ENCODE peak calls at places on chromosomes 5 and 9, in seven cellular contexts. A is astrocyte of the spinal cord, H is GM12878, T is heart right ventricle, M is brain microvascular endothelial cell, U is left ventricle myocardium inferior, W is DND-41. C is an unnamed sample.

GRCh38 chr5:180294913-180295555 is 3.2 kb upstream of the MAPK9 start:
- DNase-seq in M (no peak), U (no peak), W (no peak), T (no peak), A (no peak), H (no peak), C (no peak)

GRCh38 chr9:134158242-134158641 is 6.1 kb downstream of the RNU6ATAC start:
- DNase-seq in M (no peak), W (no peak), A (no peak), T (no peak), H (no peak), U (no peak), C (no peak)

GRCh38 chr9:129460323-129461261 is 160.3 kb downstream of the C9orf50 start:
- DNase-seq in A (peak; percentile 99), U (peak; percentile 97), W (peak; percentile 88), M (peak; percentile 97), H (peak; percentile 59), T (peak; percentile 95), C (peak; percentile 83)

GRCh38 chr9:36101916-36102741 is 34.4 kb upstream of the GLIPR2 start:
- DNase-seq in W (no peak), A (peak; percentile 97), H (no peak), U (no peak), M (peak; percentile 99), T (no peak), C (no peak)

GRCh38 chr9:108786756-108787663 is 68.8 kb downstream of the ACTL7B start:
- DNase-seq in H (no peak), W (no peak), T (no peak), M (peak; percentile 25), U (no peak), A (peak; percentile 50), C (no peak)

GRCh38 chr5:180173875-180174586 is 35.0 kb downstream of the RASGEF1C start:
- DNase-seq in H (no peak), A (peak; percentile 23), W (no peak), T (no peak), M (peak; percentile 14), U (no peak), C (no peak)

GRCh38 chr5:83955916-83956315 is 235.3 kb upstream of the HAPLN1 start:
- DNase-seq in W (no peak), T (no peak), A (peak; percentile 83), M (peak; percentile 59), H (no peak), U (no peak), C (no peak)

GRCh38 chr9:79215819-79216218 is 355.9 kb upstream of the TLE4 start:
- DNase-seq in H (no peak), U (no peak), M (no peak), W (no peak), A (no peak), T (no peak), C (no peak)

GRCh38 chr9:108184941-108185340 is 670.8 kb downstream of the ACTL7B start:
- DNase-seq in M (peak; percentile 47), A (peak; percentile 36), W (no peak), H (no peak), T (no peak), U (no peak), C (no peak)

GRCh38 chr5:90381213-90381929 is 28.2 kb downstream of the CETN3 start:
- DNase-seq in H (no peak), U (no peak), M (no peak), T (no peak), A (no peak), W (no peak), C (peak; percentile 5)

GRCh38 chr9:37032713-37033112 is 1.4 kb downstream of the PAX5 start:
- DNase-seq in H (no peak), W (no peak), U (no peak), T (no peak), A (no peak), M (no peak), C (peak; percentile 77)

GRCh38 chr5:176775409-176775808 is 35.0 kb upstream of the UNC5A start:
- DNase-seq in M (no peak), T (no peak), U (no peak), W (no peak), H (no peak), A (no peak), C (no peak)

GRCh38 chr9:89661391-89661949 is 56.7 kb downstream of the GADD45G start:
- DNase-seq in T (no peak), H (no peak), W (no peak), A (no peak), M (no peak), U (peak; percentile 41), C (no peak)

GRCh38 chr9:24218656-24219055 is 327.0 kb downstream of the IZUMO3 start:
- DNase-seq in M (no peak), W (no peak), T (no peak), A (peak; percentile 24), H (no peak), U (no peak), C (no peak)

GRCh38 chr5:63154480-63155309 is 576.1 kb downstream of the LRRC70 start:
- DNase-seq in W (no peak), T (no peak), A (no peak), H (no peak), U (no peak), M (no peak), C (no peak)

DNA sequence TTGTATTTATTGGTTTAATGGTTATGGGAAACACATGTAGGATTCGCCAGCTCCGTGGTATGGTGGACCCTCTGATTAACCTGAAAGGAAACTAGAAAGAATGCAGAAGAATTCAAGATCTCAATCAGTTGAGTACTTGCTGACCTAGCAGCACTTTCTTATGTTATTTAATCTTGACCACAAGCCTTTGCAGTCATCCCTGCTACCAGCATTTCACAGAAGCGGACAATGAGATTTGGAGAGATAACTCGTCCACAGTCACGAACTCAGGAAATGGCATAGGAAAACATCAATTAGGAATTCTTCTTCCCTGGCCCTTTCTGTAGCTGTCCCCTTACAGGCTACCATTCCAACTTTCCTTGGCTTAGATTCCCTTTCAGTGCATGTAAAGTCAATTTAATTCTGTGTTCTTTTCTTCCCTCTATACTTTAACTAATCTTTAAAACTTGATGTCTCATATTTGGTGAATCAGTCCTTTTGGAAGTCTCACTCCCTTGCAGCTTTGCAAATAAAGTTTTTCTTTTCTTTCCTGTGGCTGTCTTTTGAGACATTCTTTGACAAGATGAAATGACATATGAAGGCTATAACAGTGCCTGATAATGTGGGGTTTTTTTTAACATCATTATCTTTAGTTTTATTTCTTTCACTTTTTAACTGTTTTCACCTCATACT is 1.3 kb upstream of the SLC44A1 start:
- DNase-seq in M (peak; percentile 80), U (no peak), H (no peak), W (no peak), A (peak; percentile 60), T (no peak), C (no peak)
- H3K4me3 ChIP-seq in M (no peak overlapping the region), U (peak overlapping the region; percentile 83), H (no peak overlapping the region), W (no peak overlapping the region), A (no peak overlapping the region), T (peak overlapping the region; percentile 29), C (no peak overlapping the region)

GRCh38 chr5:38847549-38848341 is 1.9 kb downstream of the OSMR start:
- DNase-seq in H (no peak), M (no peak), A (peak; percentile 20), U (no peak), T (no peak), W (no peak), C (no peak)
- TF ChIP-seq CTCF in H (no peak), M (peak; percentile 18), A (no peak), U (no peak), T (no peak), W (no peak), C (no peak)

DNA sequence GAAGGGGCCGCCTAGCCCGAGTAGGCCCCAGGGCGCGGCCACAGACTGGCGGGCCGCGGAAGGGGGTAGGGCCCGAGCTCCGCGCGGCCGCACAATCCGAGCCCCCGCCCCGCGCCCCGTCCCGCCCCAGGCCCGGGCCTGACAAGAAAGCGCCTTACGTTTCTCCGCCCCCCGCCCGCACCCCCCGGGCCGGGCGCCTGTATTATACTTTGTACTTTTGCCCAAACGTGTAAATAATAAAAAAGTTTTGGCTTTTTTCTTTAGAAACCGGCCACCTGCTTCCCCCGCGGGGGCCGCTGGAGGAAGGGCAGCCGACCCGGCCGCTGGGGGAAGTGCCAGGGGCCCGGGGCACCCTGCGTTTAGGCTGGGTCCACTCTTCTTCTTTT is 2.6 kb downstream of the TLX3 start:
- DNase-seq in A (no peak), T (no peak), U (no peak), W (no peak), M (no peak), H (no peak), C (no peak)
- H3K4me3 ChIP-seq in A (no peak overlapping the region), T (peak overlapping the region; percentile 22), U (peak overlapping the region; percentile 51), W (peak overlapping the region; percentile 77), M (no peak overlapping the region), H (no peak overlapping the region), C (no peak overlapping the region)

GRCh38 chr9:135616621-135617537 is 22.5 kb downstream of the GLT6D1 start:
- DNase-seq in A (no peak), U (no peak), H (no peak), W (no peak), M (no peak), T (no peak), C (no peak)

GRCh38 chr9:135617538-135617900 is 21.8 kb downstream of the GLT6D1 start:
- DNase-seq in M (no peak), U (no peak), A (no peak), H (no peak), T (no peak), W (no peak), C (no peak)

GRCh38 chr9:135613946-135614805 is 25.2 kb downstream of the GLT6D1 start:
- DNase-seq in M (no peak), W (no peak), T (no peak), U (no peak), H (no peak), A (no peak), C (no peak)

GRCh38 chr9:135614821-135615665 is 24.3 kb downstream of the GLT6D1 start:
- DNase-seq in H (no peak), W (no peak), T (no peak), M (no peak), U (no peak), A (no peak), C (no peak)

GRCh38 chr9:135615666-135616620 is 23.4 kb downstream of the GLT6D1 start:
- DNase-seq in M (no peak), H (no peak), U (no peak), T (no peak), W (no peak), A (no peak), C (no peak)
- TF ChIP-seq CTCF in M (peak; percentile 20), H (no peak), U (no peak), T (no peak), W (no peak), A (no peak), C (no peak)

DNA sequence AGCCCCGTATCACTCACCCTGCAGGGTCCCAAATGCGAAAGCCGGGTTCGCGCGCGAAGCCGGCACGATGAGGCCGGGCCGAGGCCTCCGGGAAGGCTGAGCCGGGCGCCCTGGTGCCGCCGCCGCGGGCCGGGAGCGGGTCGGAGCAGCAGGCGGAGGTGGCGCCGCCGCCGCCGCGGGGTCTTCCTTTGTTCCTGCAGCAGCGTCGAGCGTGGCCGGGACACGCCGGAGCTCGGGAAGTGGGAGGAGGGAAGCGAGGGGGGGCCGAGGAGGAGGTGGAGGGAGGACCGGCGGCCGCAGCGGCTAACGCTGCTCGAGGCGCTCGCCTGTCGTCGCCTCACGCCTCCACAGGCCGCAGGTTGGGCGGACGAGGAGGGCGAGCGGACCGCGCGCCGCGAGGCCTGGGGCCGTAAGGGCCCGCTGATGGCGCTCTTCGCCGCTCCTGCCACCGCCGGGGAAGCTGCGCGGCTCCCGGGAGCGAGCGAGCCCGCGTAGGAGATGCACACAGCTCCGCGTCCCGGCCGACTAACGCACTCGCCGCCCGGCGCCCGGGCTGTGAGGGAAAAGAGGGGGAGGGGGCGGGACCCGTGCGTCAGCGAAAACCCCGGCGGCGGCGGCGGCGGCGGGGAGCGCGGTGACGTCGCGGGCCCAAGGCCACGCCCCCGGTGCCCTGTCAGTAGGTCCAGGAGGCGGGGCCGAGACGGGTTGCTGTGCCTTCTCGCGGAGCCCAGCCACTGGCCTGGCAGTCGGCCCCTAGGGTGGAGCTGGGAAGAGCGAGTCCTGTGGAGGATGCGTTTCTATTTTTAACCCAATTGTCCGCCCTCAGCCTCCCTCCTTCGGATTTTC is at the start of gene ZFAND5:
- DNase-seq in A (peak; percentile 99), T (peak; percentile 99), H (peak; percentile 57), W (peak; percentile 90), M (peak; percentile 97), U (peak; percentile 99), C (peak; percentile 98)
- H3K4me3 ChIP-seq in A (peak within 1 kb of the TSS; percentile 85), T (peak within 1 kb of the TSS; percentile 89), H (peak within 1 kb of the TSS; percentile 91), W (peak within 1 kb of the TSS; percentile 83), M (peak within 1 kb of the TSS; percentile 92), U (peak within 1 kb of the TSS; percentile 86), C (peak within 1 kb of the TSS; percentile 97)